ENCODE peak calls at places on chromosomes 3 and 15, in five cellular contexts. One of them, this sample, is unnamed. For H3K4me1, the result is how much of the 10 kb centered on the place peaks cover.

GRCh38 chr3:162670181-162670580 is 1173.6 kb downstream of the OTOL1 start:
- DNase-seq in CD8-positive, alpha-beta memory T cell: no peak
- DNase-seq in adipocyte: no peak
- DNase-seq in fibroblast of lung: no peak
- DNase-seq in lung: no peak
- DNase-seq in this sample: no peak

GRCh38 chr3:193292386-193292785 is 51.4 kb downstream of the PLAAT1 start:
- DNase-seq in CD8-positive, alpha-beta memory T cell: no peak
- DNase-seq in adipocyte: no peak
- DNase-seq in fibroblast of lung: peak
- DNase-seq in lung: no peak
- DNase-seq in this sample: no peak

GRCh38 chr3:197564097-197564843 is 8.5 kb upstream of the BDH1 start:
- DNase-seq in CD8-positive, alpha-beta memory T cell: no peak
- DNase-seq in adipocyte: no peak
- DNase-seq in fibroblast of lung: no peak
- DNase-seq in lung: no peak
- DNase-seq in this sample: no peak

GRCh38 chr3:142086581-142087090 is 62.7 kb downstream of the TFDP2 start:
- DNase-seq in CD8-positive, alpha-beta memory T cell: no peak
- DNase-seq in adipocyte: no peak
- DNase-seq in fibroblast of lung: no peak
- DNase-seq in lung: no peak
- DNase-seq in this sample: no peak

GRCh38 chr3:47370887-47371697 is 9.7 kb upstream of the PTPN23 start:
- DNase-seq in CD8-positive, alpha-beta memory T cell: peak
- DNase-seq in adipocyte: peak
- DNase-seq in fibroblast of lung: no peak
- DNase-seq in lung: no peak
- DNase-seq in this sample: peak

GRCh38 chr3:31092748-31093607 is 198.5 kb upstream of the GADL1 start:
- DNase-seq in CD8-positive, alpha-beta memory T cell: no peak
- DNase-seq in adipocyte: no peak
- DNase-seq in fibroblast of lung: no peak
- DNase-seq in lung: no peak
- DNase-seq in this sample: no peak

GRCh38 chr3:118987466-118987865 is 47.2 kb downstream of the IGSF11 start:
- DNase-seq in CD8-positive, alpha-beta memory T cell: no peak
- DNase-seq in adipocyte: peak
- DNase-seq in fibroblast of lung: peak
- DNase-seq in lung: peak
- DNase-seq in this sample: no peak

GRCh38 chr3:143600762-143601161 is 247.5 kb downstream of the SLC9A9 start:
- DNase-seq in CD8-positive, alpha-beta memory T cell: no peak
- DNase-seq in adipocyte: no peak
- DNase-seq in fibroblast of lung: peak
- DNase-seq in lung: no peak
- DNase-seq in this sample: no peak

GRCh38 chr3:186360779-186361178 is 1.3 kb downstream of the DGKG start:
- DNase-seq in CD8-positive, alpha-beta memory T cell: no peak
- DNase-seq in adipocyte: no peak
- DNase-seq in fibroblast of lung: no peak
- DNase-seq in lung: no peak
- DNase-seq in this sample: no peak

GRCh38 chr3:66407281-66408218 is 93.3 kb downstream of the LRIG1 start:
- DNase-seq in CD8-positive, alpha-beta memory T cell: peak
- DNase-seq in adipocyte: peak
- DNase-seq in fibroblast of lung: peak
- DNase-seq in lung: peak
- DNase-seq in this sample: peak

GRCh38 chr3:17935217-17935616 is 192.8 kb upstream of the TBC1D5 start:
- DNase-seq in CD8-positive, alpha-beta memory T cell: no peak
- DNase-seq in adipocyte: no peak
- DNase-seq in fibroblast of lung: no peak
- DNase-seq in lung: no peak
- DNase-seq in this sample: no peak

GRCh38 chr3:135556184-135556583 is 409.3 kb upstream of the PPP2R3A start:
- DNase-seq in CD8-positive, alpha-beta memory T cell: no peak
- DNase-seq in adipocyte: peak
- DNase-seq in fibroblast of lung: no peak
- DNase-seq in lung: no peak
- DNase-seq in this sample: no peak

GRCh38 chr15:101458908-101459578 is 30.5 kb downstream of the PCSK6 start:
- DNase-seq in CD8-positive, alpha-beta memory T cell: no peak
- DNase-seq in adipocyte: peak
- DNase-seq in fibroblast of lung: no peak
- DNase-seq in lung: no peak
- DNase-seq in this sample: no peak

GRCh38 chr3:42652611-42653302 is 740 bp upstream of the ZBTB47 start:
- DNase-seq in CD8-positive, alpha-beta memory T cell: no peak
- DNase-seq in adipocyte: peak
- DNase-seq in fibroblast of lung: peak
- DNase-seq in lung: peak
- DNase-seq in this sample: no peak

GRCh38 chr15:47504624-47505256 is 212.6 kb upstream of the SEMA6D start:
- DNase-seq in CD8-positive, alpha-beta memory T cell: no peak
- DNase-seq in adipocyte: no peak
- DNase-seq in fibroblast of lung: no peak
- DNase-seq in lung: no peak
- DNase-seq in this sample: no peak

DNA sequence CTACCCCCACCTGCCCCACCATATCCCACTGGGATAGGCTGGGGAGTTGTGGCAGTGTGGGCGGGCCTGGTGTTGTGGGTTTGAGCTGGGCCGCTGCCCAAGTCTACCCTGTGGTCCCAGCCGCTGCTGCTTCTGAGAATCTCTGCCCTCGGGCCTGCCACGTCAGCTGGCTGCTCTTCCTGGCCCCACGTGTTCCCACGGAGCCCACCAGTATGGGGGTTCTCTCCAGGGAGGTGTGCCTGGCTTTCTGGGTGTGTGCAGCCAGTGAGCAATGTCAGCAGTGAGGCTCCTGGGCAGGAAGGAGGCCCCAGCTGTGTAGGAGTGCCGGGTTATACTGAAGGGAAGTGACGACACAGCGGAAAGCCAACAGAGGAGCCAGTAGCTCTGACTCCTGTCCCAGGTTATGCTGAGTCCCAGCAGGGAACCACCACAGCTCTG is 10.5 kb downstream of the GNAI2 start:
- DNase-seq in CD8-positive, alpha-beta memory T cell: peak
- DNase-seq in adipocyte: peak
- DNase-seq in fibroblast of lung: peak
- DNase-seq in lung: no peak
- DNase-seq in this sample: peak
- H3K4me1 ChIP-seq in CD8-positive, alpha-beta memory T cell: half or more
- H3K4me1 ChIP-seq in adipocyte: half or more
- H3K4me1 ChIP-seq in fibroblast of lung: half or more
- H3K4me1 ChIP-seq in lung: under half
- H3K4me1 ChIP-seq in this sample: under half

GRCh38 chr3:14568269-14568668 is 28.1 kb upstream of the GRIP2 start:
- DNase-seq in CD8-positive, alpha-beta memory T cell: no peak
- DNase-seq in adipocyte: no peak
- DNase-seq in fibroblast of lung: no peak
- DNase-seq in lung: no peak
- DNase-seq in this sample: no peak

GRCh38 chr3:14569474-14569873 is 29.3 kb upstream of the GRIP2 start:
- DNase-seq in CD8-positive, alpha-beta memory T cell: no peak
- DNase-seq in adipocyte: no peak
- DNase-seq in fibroblast of lung: no peak
- DNase-seq in lung: no peak
- DNase-seq in this sample: no peak

GRCh38 chr3:14570864-14571263 is 30.7 kb upstream of the GRIP2 start:
- DNase-seq in CD8-positive, alpha-beta memory T cell: no peak
- DNase-seq in adipocyte: no peak
- DNase-seq in fibroblast of lung: no peak
- DNase-seq in lung: no peak
- DNase-seq in this sample: no peak

GRCh38 chr3:14566812-14567211 is 26.7 kb upstream of the GRIP2 start:
- DNase-seq in CD8-positive, alpha-beta memory T cell: no peak
- DNase-seq in adipocyte: no peak
- DNase-seq in fibroblast of lung: no peak
- DNase-seq in lung: no peak
- DNase-seq in this sample: no peak

DNA sequence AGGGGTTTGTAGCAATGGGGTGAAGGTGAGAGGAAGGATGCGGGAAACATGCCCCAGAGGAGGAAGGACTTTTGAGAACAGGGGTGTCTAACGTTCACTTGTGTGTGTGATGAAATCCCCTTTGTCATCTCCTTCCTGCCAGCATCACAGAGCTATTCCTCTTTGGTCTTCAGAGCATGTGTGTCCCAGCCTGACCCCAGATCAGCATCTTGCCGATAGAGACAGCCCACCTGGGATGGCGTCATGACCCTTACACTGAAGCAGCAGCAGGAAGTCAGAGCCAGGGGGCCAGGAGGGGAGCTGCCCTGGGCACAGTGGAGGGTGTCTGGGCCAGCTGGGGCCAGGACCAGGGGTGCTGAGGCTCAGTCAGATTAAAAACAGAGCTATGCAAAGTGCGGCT is 29.9 kb upstream of the GRIP2 start:
- DNase-seq in CD8-positive, alpha-beta memory T cell: no peak
- DNase-seq in adipocyte: no peak
- DNase-seq in fibroblast of lung: no peak
- DNase-seq in lung: no peak
- DNase-seq in this sample: no peak
- H3K4me1 ChIP-seq in CD8-positive, alpha-beta memory T cell: under half
- H3K4me1 ChIP-seq in adipocyte: under half
- H3K4me1 ChIP-seq in fibroblast of lung: under half
- H3K4me1 ChIP-seq in lung: under half
- H3K4me1 ChIP-seq in this sample: under half

DNA sequence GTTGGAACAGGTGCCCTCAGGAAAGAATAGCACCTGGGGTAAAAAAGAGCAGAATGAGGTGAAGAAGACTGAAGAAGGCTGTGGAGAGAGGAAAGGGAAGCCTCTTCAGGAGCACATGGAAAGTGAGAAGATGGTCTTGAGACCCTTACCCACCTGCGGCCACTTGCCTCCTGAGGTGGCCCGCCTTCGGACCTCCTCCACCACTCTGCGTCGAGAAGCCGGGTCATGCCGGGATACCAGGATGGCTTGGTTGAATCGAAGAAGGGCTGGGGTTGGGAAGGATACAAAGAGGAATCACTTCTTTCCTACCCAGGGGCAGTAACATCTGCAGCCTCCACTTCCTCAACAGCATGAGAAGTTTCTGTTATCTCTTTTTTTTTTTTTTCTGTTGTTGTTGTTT is 3.0 kb downstream of the LPCAT4 start:
- DNase-seq in CD8-positive, alpha-beta memory T cell: no peak
- DNase-seq in adipocyte: no peak
- DNase-seq in fibroblast of lung: no peak
- DNase-seq in lung: no peak
- DNase-seq in this sample: no peak
- H3K4me1 ChIP-seq in CD8-positive, alpha-beta memory T cell: under half
- H3K4me1 ChIP-seq in adipocyte: under half
- H3K4me1 ChIP-seq in fibroblast of lung: under half
- H3K4me1 ChIP-seq in lung: under half
- H3K4me1 ChIP-seq in this sample: under half

GRCh38 chr3:4582634-4583033 is 89.5 kb downstream of the ITPR1 start:
- DNase-seq in CD8-positive, alpha-beta memory T cell: no peak
- DNase-seq in adipocyte: peak
- DNase-seq in fibroblast of lung: peak
- DNase-seq in lung: no peak
- DNase-seq in this sample: no peak
- H3K4me1 ChIP-seq in CD8-positive, alpha-beta memory T cell: under half
- H3K4me1 ChIP-seq in adipocyte: under half
- H3K4me1 ChIP-seq in fibroblast of lung: under half
- H3K4me1 ChIP-seq in lung: under half
- H3K4me1 ChIP-seq in this sample: under half

This sample was measured in MM.1S.